ENCODE peak calls at places on chromosomes 5 and 9, in five cellular contexts. One of them, this sample, is unnamed.
A peak's percentile ranks its signal among the peaks of the same experiment; 100 is the strongest.

GRCh38 chr5:132456553-132457361 is 33.8 kb downstream of the IRF1 start:
- DNase-seq in activated naive CD8-positive, alpha-beta T cell treated with anti-CD3 and anti-CD28 coated beads, Interleukin-2, amount 50 U/mL, for 24 hours: peak; percentile 60
- DNase-seq in IMR-90: no peak
- DNase-seq in Daoy: peak; percentile 81
- DNase-seq in nephron progenitor cell: no peak
- DNase-seq in this sample: peak; percentile 30

GRCh38 chr5:68315679-68316271 is 100.2 kb downstream of the PIK3R1 start:
- DNase-seq in nephron progenitor cell: no peak
- DNase-seq in IMR-90: no peak
- DNase-seq in activated naive CD8-positive, alpha-beta T cell treated with anti-CD3 and anti-CD28 coated beads, Interleukin-2, amount 50 U/mL, for 24 hours: peak; percentile 52
- DNase-seq in Daoy: peak; percentile 34
- DNase-seq in this sample: no peak

GRCh38 chr5:32773944-32774343 is 62.8 kb downstream of the NPR3 start:
- DNase-seq in IMR-90: no peak
- DNase-seq in nephron progenitor cell: no peak
- DNase-seq in Daoy: no peak
- DNase-seq in activated naive CD8-positive, alpha-beta T cell treated with anti-CD3 and anti-CD28 coated beads, Interleukin-2, amount 50 U/mL, for 24 hours: no peak
- DNase-seq in this sample: no peak

GRCh38 chr5:177447066-177447610 is 524 bp downstream of the PRR7 start:
- DNase-seq in nephron progenitor cell: peak; percentile 82
- DNase-seq in Daoy: peak; percentile 79
- DNase-seq in activated naive CD8-positive, alpha-beta T cell treated with anti-CD3 and anti-CD28 coated beads, Interleukin-2, amount 50 U/mL, for 24 hours: peak; percentile 73
- DNase-seq in IMR-90: peak; percentile 25
- DNase-seq in this sample: peak; percentile 52

GRCh38 chr5:75023368-75024159 is 28.8 kb downstream of the GCNT4 start:
- DNase-seq in activated naive CD8-positive, alpha-beta T cell treated with anti-CD3 and anti-CD28 coated beads, Interleukin-2, amount 50 U/mL, for 24 hours: peak; percentile 37
- DNase-seq in IMR-90: peak; percentile 23
- DNase-seq in Daoy: no peak
- DNase-seq in nephron progenitor cell: no peak
- DNase-seq in this sample: no peak

GRCh38 chr5:153784277-153784676 is 254.4 kb downstream of the FAM114A2 start:
- DNase-seq in activated naive CD8-positive, alpha-beta T cell treated with anti-CD3 and anti-CD28 coated beads, Interleukin-2, amount 50 U/mL, for 24 hours: no peak
- DNase-seq in nephron progenitor cell: no peak
- DNase-seq in IMR-90: no peak
- DNase-seq in Daoy: no peak
- DNase-seq in this sample: no peak

GRCh38 chr9:17003576-17004240 is 131.1 kb upstream of the CNTLN start:
- DNase-seq in IMR-90: peak; percentile 83
- DNase-seq in nephron progenitor cell: no peak
- DNase-seq in Daoy: peak; percentile 10
- DNase-seq in activated naive CD8-positive, alpha-beta T cell treated with anti-CD3 and anti-CD28 coated beads, Interleukin-2, amount 50 U/mL, for 24 hours: no peak
- DNase-seq in this sample: no peak

GRCh38 chr5:80339116-80339515 is 19.3 kb downstream of the SPZ1 start:
- DNase-seq in IMR-90: no peak
- DNase-seq in Daoy: no peak
- DNase-seq in nephron progenitor cell: no peak
- DNase-seq in activated naive CD8-positive, alpha-beta T cell treated with anti-CD3 and anti-CD28 coated beads, Interleukin-2, amount 50 U/mL, for 24 hours: no peak
- DNase-seq in this sample: no peak

GRCh38 chr5:14816999-14817761 is 54.4 kb downstream of the ANKH start:
- DNase-seq in IMR-90: peak; percentile 93
- DNase-seq in nephron progenitor cell: no peak
- DNase-seq in activated naive CD8-positive, alpha-beta T cell treated with anti-CD3 and anti-CD28 coated beads, Interleukin-2, amount 50 U/mL, for 24 hours: peak; percentile 47
- DNase-seq in Daoy: peak; percentile 90
- DNase-seq in this sample: peak; percentile 10

GRCh38 chr9:92180669-92181181 is 65.5 kb upstream of the SPTLC1 start:
- DNase-seq in nephron progenitor cell: no peak
- DNase-seq in Daoy: peak; percentile 80
- DNase-seq in IMR-90: peak; percentile 91
- DNase-seq in activated naive CD8-positive, alpha-beta T cell treated with anti-CD3 and anti-CD28 coated beads, Interleukin-2, amount 50 U/mL, for 24 hours: no peak
- DNase-seq in this sample: peak; percentile 78

GRCh38 chr5:126976520-126977172 is 53.7 kb downstream of the MARCHF3 start:
- DNase-seq in Daoy: no peak
- DNase-seq in activated naive CD8-positive, alpha-beta T cell treated with anti-CD3 and anti-CD28 coated beads, Interleukin-2, amount 50 U/mL, for 24 hours: no peak
- DNase-seq in nephron progenitor cell: no peak
- DNase-seq in IMR-90: no peak
- DNase-seq in this sample: no peak

GRCh38 chr5:103397996-103398581 is 139.5 kb downstream of the MACIR start:
- DNase-seq in Daoy: no peak
- DNase-seq in nephron progenitor cell: no peak
- DNase-seq in activated naive CD8-positive, alpha-beta T cell treated with anti-CD3 and anti-CD28 coated beads, Interleukin-2, amount 50 U/mL, for 24 hours: no peak
- DNase-seq in IMR-90: peak; percentile 36
- DNase-seq in this sample: no peak

GRCh38 chr9:88875394-88875793 is 115.9 kb upstream of the S1PR3 start:
- DNase-seq in IMR-90: no peak
- DNase-seq in activated naive CD8-positive, alpha-beta T cell treated with anti-CD3 and anti-CD28 coated beads, Interleukin-2, amount 50 U/mL, for 24 hours: no peak
- DNase-seq in nephron progenitor cell: no peak
- DNase-seq in Daoy: no peak
- DNase-seq in this sample: no peak

GRCh38 chr9:128124451-128124850 is 3.1 kb downstream of the PTGES2 start:
- DNase-seq in Daoy: no peak
- DNase-seq in activated naive CD8-positive, alpha-beta T cell treated with anti-CD3 and anti-CD28 coated beads, Interleukin-2, amount 50 U/mL, for 24 hours: no peak
- DNase-seq in nephron progenitor cell: no peak
- DNase-seq in IMR-90: no peak
- DNase-seq in this sample: no peak

GRCh38 chr9:75993434-75993833 is 103.0 kb downstream of the PCSK5 start:
- DNase-seq in Daoy: peak; percentile 53
- DNase-seq in nephron progenitor cell: no peak
- DNase-seq in activated naive CD8-positive, alpha-beta T cell treated with anti-CD3 and anti-CD28 coated beads, Interleukin-2, amount 50 U/mL, for 24 hours: no peak
- DNase-seq in IMR-90: peak; percentile 41
- DNase-seq in this sample: no peak

GRCh38 chr5:153781325-153781724 is 257.4 kb downstream of the FAM114A2 start:
- DNase-seq in nephron progenitor cell: no peak
- DNase-seq in activated naive CD8-positive, alpha-beta T cell treated with anti-CD3 and anti-CD28 coated beads, Interleukin-2, amount 50 U/mL, for 24 hours: no peak
- DNase-seq in Daoy: no peak
- DNase-seq in IMR-90: no peak
- DNase-seq in this sample: no peak